ENCODE peak calls at places on chromosomes 4 and X, in four cellular contexts. X, I, Q and G are unnamed samples.

GRCh38 chr4:39932776-39933402 is 44.8 kb downstream of the PDS5A start:
- DNase-seq in X (no peak), Q (no peak), I (no peak), G (no peak)

GRCh38 chrX:103571726-103572125 is 13.6 kb upstream of the TCEAL4 start:
- DNase-seq in X (no peak), I (no peak), Q (no peak), G (no peak)

GRCh38 chr4:170386511-170386910 is 296.8 kb upstream of the AADAT start:
- DNase-seq in X (peak; percentile 10), Q (no peak), I (no peak), G (no peak)

GRCh38 chr4:168451744-168452394 is 28.4 kb downstream of the DDX60L start:
- DNase-seq in X (peak; percentile 84), Q (no peak), I (no peak), G (no peak)

GRCh38 chr4:24226667-24227066 is 336.8 kb upstream of the PPARGC1A start:
- DNase-seq in X (no peak), I (no peak), Q (no peak), G (no peak)

GRCh38 chrX:10617964-10618342 is 2.4 kb downstream of the MID1 start:
- DNase-seq in I (no peak), X (peak; percentile 67), Q (no peak), G (peak; percentile 14)

GRCh38 chrX:153582896-153583295 is 16.0 kb downstream of the CCNQ start:
- DNase-seq in I (peak; percentile 27), Q (no peak), X (peak; percentile 23), G (no peak)

GRCh38 chrX:97876697-97877407 is 993.1 kb downstream of the RPA4 start:
- DNase-seq in Q (no peak), X (no peak), I (no peak), G (no peak)

GRCh38 chr4:128228778-128229457 is 58.7 kb downstream of the PGRMC2 start:
- DNase-seq in X (no peak), Q (no peak), I (no peak), G (no peak)

GRCh38 chr4:99723555-99724450 is 66.2 kb upstream of the C4orf54 start:
- DNase-seq in I (peak; percentile 58), X (peak; percentile 90), Q (peak; percentile 83), G (peak; percentile 18)

GRCh38 chr4:142322996-142323395 is 523.1 kb downstream of the INPP4B start:
- DNase-seq in Q (no peak), X (no peak), I (no peak), G (no peak)

GRCh38 chrX:72306085-72306801 is 529 bp upstream of the CITED1 start:
- DNase-seq in I (no peak), X (no peak), Q (no peak), G (no peak)

GRCh38 chr4:76950846-76951321 is 1.3 kb downstream of the SEPTIN11 start:
- DNase-seq in Q (no peak), I (peak; percentile 21), X (peak; percentile 71), G (no peak)

GRCh38 chr4:83022724-83023427 is 12.1 kb upstream of the COPS4 start:
- DNase-seq in X (peak; percentile 47), I (no peak), Q (no peak), G (no peak)

DNA sequence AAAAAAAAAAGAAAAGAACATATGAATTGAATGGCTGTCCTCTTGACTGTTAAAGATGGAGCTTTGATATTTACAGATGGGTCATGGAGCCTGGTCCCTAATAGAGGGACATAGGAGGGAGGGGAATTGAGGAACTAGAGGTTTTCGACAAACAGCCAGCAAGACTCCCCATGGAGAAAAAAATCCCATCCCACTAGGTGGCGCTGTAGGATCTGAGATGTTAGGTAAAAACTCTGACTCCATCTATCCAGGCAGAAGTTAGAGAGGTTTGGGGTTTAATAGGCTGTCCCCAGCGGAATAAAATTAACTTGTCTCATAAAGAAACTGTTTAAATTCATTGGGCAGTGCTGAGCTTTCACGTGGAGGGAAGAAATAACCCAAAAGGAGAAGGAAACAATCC is 45.9 kb downstream of the HMGB2 start:
- DNase-seq in X (peak; percentile 52), Q (peak; percentile 69), I (no peak), G (no peak)
- TF ChIP-seq CTCF in X (peak; percentile 67), Q (peak; percentile 42), I (peak; percentile 78), G (no peak)

DNA sequence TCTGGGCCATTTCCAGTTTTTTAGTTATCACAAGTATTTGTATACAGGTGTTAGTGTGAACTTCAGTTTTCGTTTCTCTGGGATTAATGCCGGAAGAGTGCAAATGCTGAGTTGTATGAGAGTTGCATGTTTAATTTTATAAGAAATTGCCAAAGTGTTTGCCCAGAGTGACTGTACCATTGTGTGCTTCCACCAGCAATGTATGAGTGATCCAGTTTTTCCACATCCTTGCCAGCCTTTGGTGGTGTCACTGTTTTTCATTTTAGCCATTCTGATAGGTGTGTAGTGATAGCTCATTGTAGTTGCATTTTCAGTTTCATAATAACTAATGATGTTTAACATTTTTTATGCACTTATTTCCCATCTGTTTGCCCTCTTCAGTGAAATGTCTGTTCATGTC is 18.4 kb downstream of the PLS3 start:
- DNase-seq in Q (no peak), X (no peak), I (no peak), G (no peak)
- TF ChIP-seq CTCF in Q (no peak), X (no peak), I (no peak), G (no peak)

GRCh38 chrX:41672643-41673042 is 16.1 kb upstream of the GPR34 start:
- DNase-seq in I (no peak), Q (no peak), X (no peak), G (no peak)
- TF ChIP-seq CTCF in I (no peak), Q (no peak), X (no peak), G (no peak)

DNA sequence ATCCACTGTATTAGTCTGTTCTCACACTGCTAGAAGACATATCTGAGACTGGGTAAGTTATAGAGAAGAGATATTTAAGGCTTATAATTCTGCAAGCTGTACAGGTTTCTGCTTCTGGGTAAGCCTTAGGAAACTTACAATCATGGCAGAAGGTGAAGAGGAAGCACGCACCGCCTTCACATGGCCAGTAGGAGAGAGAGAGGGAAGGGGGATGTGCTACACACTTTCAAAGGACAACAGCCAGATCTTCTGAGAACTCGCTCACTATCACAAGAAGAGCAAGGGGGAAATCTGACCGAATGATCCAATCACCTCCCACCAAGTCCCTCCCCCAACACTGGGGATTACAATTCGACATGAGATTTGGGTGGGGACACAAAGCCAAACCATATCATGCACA is 13.0 kb downstream of the FRYL start:
- DNase-seq in I (no peak), X (no peak), Q (no peak), G (no peak)
- TF ChIP-seq CTCF in I (no peak), X (peak; percentile 13), Q (no peak), G (no peak)

GRCh38 chr4:41693629-41694028 is 54.9 kb downstream of the PHOX2B start:
- DNase-seq in I (no peak), X (peak; percentile 32), Q (no peak), G (no peak)
- TF ChIP-seq CTCF in I (peak; percentile 26), X (peak; percentile 69), Q (no peak), G (no peak)

GRCh38 chrX:25523574-25523973 is 507.8 kb upstream of the ARX start:
- DNase-seq in Q (no peak), I (no peak), X (peak; percentile 3), G (no peak)
- TF ChIP-seq CTCF in Q (no peak), I (peak; percentile 33), X (peak; percentile 41), G (no peak)

GRCh38 chr4:6716018-6716911 is at the start of gene BLOC1S4:
- DNase-seq in Q (peak; percentile 91), X (peak; percentile 85), I (peak; percentile 90), G (peak; percentile 95)
- TF ChIP-seq CTCF in Q (no peak), X (peak; percentile 29), I (no peak), G (no peak)